ENCODE peak calls at places on chromosomes 13 and 19, in four cellular contexts. J is HepG2, X is K562, T is GM12878. K is an unnamed sample.

GRCh38 chr13:64410654-64411053 is 2819.5 kb downstream of the PCDH9 start:
- DNase-seq in J (no peak), X (no peak), T (no peak), K (no peak)

GRCh38 chr19:29366757-29367156 is 153.8 kb upstream of the UQCRFS1 start:
- DNase-seq in J (no peak), X (peak), T (no peak), K (no peak)

GRCh38 chr19:19214892-19215291 is 3.1 kb downstream of the NCAN start:
- DNase-seq in J (peak), X (peak), T (no peak), K (peak)

GRCh38 chr19:51514866-51515481 is 13.4 kb upstream of the SIGLEC12 start:
- DNase-seq in J (peak), X (peak), T (peak), K (peak)

GRCh38 chr19:49468746-49469447 is 5.1 kb upstream of the FLT3LG start:
- DNase-seq in J (no peak), X (peak), T (peak), K (peak)

GRCh38 chr13:98345103-98345899 is 168.2 kb upstream of the RNF113B start:
- DNase-seq in J (no peak), X (no peak), T (no peak), K (no peak)

GRCh38 chr19:42531313-42531712 is 3.0 kb upstream of the CEACAM1 start:
- DNase-seq in J (no peak), X (no peak), T (no peak), K (no peak)

GRCh38 chr19:3034845-3035541 is 5.9 kb upstream of the TLE2 start:
- DNase-seq in J (no peak), X (no peak), T (peak), K (peak)

GRCh38 chr19:47766359-47766620 is 12.2 kb upstream of the SELENOW start:
- DNase-seq in J (no peak), X (no peak), T (no peak), K (no peak)

GRCh38 chr19:52946322-52947310 is 16.1 kb downstream of the ZNF816 start:
- DNase-seq in J (no peak), X (peak), T (no peak), K (peak)

GRCh38 chr19:48466571-48467325 is 2.4 kb upstream of the CYTH2 start:
- DNase-seq in J (no peak), X (no peak), T (no peak), K (no peak)

GRCh38 chr13:52599037-52599852 is 43.0 kb upstream of the HNRNPA1L2 start:
- DNase-seq in J (no peak), X (no peak), T (no peak), K (no peak)

GRCh38 chr13:28820099-28821051 is at the start of gene MTUS2:
- DNase-seq in J (no peak), X (peak), T (no peak), K (peak)

DNA sequence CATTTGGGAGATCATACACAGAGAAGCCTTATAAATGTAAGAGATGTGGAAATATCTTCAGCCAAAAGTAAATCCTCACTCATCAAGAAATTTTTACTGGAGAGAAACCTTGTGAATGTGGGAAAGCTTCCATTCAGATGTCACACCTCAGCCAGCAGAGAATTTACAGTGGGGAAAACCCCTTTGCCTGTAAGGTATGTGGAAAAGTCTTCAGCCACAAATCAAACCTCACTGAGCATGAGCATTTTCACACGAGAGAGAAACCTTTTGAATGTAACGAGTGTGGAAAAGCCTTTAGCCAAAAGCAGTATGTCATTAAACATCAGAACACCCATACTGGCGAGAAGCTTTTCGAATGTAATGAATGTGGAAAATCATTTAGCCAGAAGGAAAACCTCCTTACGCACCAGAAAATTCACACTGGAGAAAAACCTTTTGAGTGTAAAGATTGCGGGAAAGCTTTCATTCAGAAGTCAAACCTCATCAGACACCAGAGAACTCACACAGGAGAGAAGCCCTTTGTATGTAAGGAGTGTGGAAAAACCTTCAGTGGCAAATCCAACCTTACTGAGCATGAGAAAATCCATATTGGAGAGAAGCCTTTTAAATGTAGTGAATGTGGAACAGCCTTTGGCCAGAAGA is 21.5 kb downstream of the ZNF146 start:
- DNase-seq in J (no peak), X (no peak), T (no peak), K (no peak)
- H3K4me3 ChIP-seq in J (no peak), X (no peak), T (no peak), K (no peak)

DNA sequence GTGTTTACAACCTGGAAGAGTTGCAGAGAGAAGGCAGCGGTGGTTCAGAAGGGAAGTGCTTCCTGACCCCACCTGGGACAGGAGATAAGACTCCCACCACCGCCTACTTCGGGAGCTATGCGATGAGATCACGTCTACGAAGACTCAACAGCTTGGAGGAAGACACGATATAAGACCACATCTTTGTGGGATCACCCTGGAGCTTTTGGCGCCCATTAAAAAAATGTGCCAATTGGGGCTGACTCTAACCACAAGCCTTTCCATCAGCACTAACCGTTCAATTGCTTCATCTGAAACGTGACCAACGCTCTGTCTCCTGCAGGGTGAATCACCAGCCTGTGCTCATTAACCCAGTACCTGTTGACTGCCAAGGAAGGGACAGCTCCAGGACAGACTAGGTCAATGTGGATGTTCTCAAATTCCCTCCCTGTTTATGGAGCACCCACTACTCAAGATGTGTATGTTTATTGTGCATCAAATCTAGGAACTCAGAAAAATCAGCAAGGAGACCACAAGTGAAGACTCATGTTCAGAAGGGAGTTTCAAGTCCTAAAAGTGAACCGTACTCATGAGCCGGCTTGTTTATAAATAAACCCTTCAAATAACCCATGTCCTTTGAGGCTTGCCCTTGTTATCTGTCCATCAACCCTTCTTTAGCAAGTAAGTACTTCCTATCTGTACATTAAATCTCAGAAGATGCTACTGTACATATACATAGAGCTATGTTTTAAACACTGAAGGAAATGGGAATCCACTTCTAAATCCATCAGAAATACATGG is 67.5 kb downstream of the LATS2 start:
- DNase-seq in J (no peak), X (peak), T (no peak), K (no peak)
- TF ChIP-seq REST in J (no peak), X (no peak), T (no peak), K (no peak)

GRCh38 chr19:24029941-24030636 is 56.9 kb upstream of the ZNF254 start:
- DNase-seq in J (peak), X (no peak), T (no peak), K (peak)

GRCh38 chr19:24033962-24034342 is 53.0 kb upstream of the ZNF254 start:
- DNase-seq in J (peak), X (no peak), T (no peak), K (peak)

GRCh38 chr19:24033308-24033961 is 53.6 kb upstream of the ZNF254 start:
- DNase-seq in J (peak), X (peak), T (peak), K (peak)

DNA sequence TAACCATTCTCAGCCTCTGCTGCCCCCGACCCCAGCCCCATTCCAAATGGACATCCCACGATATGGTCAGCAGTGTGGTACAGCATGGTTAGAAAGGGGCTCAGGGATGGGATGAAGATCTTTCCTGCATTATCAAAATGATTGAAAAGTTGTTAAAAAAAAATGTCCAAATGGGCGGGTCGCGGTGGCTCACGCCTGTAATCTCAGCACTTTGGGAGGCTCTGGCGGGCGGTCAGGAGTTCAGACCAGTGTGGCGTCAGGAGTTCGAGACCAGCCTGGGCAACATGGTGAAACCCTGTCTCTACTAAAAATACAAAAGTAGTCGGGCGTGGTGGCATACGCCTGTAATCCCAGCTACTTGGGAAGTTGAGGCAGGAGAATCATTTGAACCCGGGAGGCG is 54.3 kb upstream of the ZNF254 start:
- DNase-seq in J (no peak), X (no peak), T (no peak), K (no peak)
- TF ChIP-seq CREB1 in J (no peak), X (no peak), T (no peak), K (no peak)

GRCh38 chr19:11479470-11480080 is 1.3 kb downstream of the ELAVL3 start:
- DNase-seq in J (peak), X (peak), T (no peak), K (peak)
- H3K4me3 ChIP-seq in J (peak), X (peak), T (no peak), K (peak)

GRCh38 chr19:1871630-1872029 is 8.3 kb upstream of the KLF16 start:
- DNase-seq in J (no peak), X (no peak), T (no peak), K (no peak)
- TF ChIP-seq REST in J (no peak), X (no peak), T (no peak), K (no peak)

GRCh38 chr19:8373867-8374813 is 10.2 kb downstream of the ANGPTL4 start:
- DNase-seq in J (peak), X (peak), T (no peak), K (no peak)
- TF ChIP-seq CREB1 in J (no peak), X (no peak), T (no peak), K (no peak)

DNA sequence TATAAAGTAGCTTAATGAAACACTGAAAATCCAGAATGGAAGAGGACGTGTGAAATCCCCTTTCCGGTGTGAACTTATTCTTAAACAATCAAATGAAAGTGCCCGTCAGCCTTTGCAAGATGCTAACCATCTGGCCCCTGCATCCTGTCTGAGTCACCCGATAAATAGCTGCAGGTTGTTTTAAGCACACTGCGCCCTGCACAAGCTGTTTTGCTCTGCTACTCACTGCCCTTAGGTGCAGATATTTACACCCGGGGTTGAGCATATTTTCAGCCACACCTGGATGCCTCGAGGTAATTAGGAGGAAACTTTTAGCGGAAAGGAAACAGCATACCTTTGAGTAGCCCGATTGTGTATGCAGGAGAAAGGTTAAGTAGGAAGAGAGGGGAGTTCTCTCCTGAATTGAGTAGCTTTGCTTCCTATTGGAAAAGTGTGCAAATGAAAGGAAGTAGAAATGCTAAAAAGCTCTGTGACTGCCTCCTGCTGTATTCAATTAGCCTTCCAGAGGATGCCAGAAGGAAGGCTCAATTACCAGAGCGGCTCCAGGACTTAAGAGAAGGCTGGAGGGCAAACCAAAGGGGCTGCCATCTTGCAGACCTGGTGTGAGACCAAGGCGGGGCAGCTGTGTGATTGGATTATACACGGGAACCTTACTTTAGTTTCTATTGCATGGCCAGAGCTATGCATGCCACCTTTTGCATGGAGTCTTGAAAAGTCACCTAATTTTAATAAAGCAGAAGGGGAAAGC is 42.5 kb downstream of the IRS2 start:
- DNase-seq in J (no peak), X (no peak), T (no peak), K (no peak)
- H3K4me3 ChIP-seq in J (no peak), X (no peak), T (no peak), K (no peak)